ENCODE peak calls at places on chromosomes 13 and 19, in eight cellular contexts. N, D, P, C, G, O, J and V are unnamed samples.

GRCh38 chr13:107441279-107441678 is 774.1 kb downstream of the LIG4 start:
- DNase-seq in N (no peak), D (no peak), P (no peak), C (no peak), G (no peak), O (no peak), J (no peak), V (no peak)

GRCh38 chr19:18292810-18293641 is 11.6 kb upstream of the JUND start:
- DNase-seq in N (peak), D (peak), P (peak), C (peak), G (peak), O (no peak), J (peak), V (peak)

GRCh38 chr19:19185853-19186728 is 5.9 kb downstream of the BORCS8 start:
- DNase-seq in N (no peak), D (peak), P (peak), C (peak), G (peak), O (no peak), J (peak), V (peak)

GRCh38 chr13:109914111-109914510 is 127.7 kb upstream of the IRS2 start:
- DNase-seq in N (no peak), D (no peak), P (no peak), C (no peak), G (no peak), O (no peak), J (no peak), V (no peak)

GRCh38 chr19:17579523-17580244 is 24.2 kb downstream of the COLGALT1 start:
- DNase-seq in N (peak), D (peak), P (no peak), C (peak), G (peak), O (no peak), J (peak), V (peak)

GRCh38 chr19:8451885-8452284 is 7.1 kb downstream of the HNRNPM start:
- DNase-seq in N (peak), D (no peak), P (peak), C (no peak), G (no peak), O (no peak), J (peak), V (no peak)

GRCh38 chr19:55465460-55466245 is 1.1 kb upstream of the C19orf85 start:
- DNase-seq in N (no peak), D (no peak), P (no peak), C (no peak), G (no peak), O (no peak), J (no peak), V (no peak)

GRCh38 chr19:46000497-46001246 is 5.4 kb downstream of the CCDC61 start:
- DNase-seq in N (no peak), D (no peak), P (no peak), C (peak), G (no peak), O (no peak), J (peak), V (no peak)

GRCh38 chr19:51108805-51109146 is 567 bp upstream of the CTU1 start:
- DNase-seq in N (no peak), D (no peak), P (no peak), C (no peak), G (no peak), O (no peak), J (no peak), V (no peak)

GRCh38 chr13:28530729-28531194 is 35.8 kb upstream of the FLT1 start:
- DNase-seq in N (no peak), D (no peak), P (no peak), C (no peak), G (no peak), O (no peak), J (peak), V (no peak)

GRCh38 chr19:2014731-2015610 is 543 bp downstream of the BTBD2 start:
- DNase-seq in N (no peak), D (no peak), P (no peak), C (peak), G (no peak), O (no peak), J (peak), V (no peak)

GRCh38 chr13:57063007-57063406 is 77.7 kb upstream of the PRR20A start:
- DNase-seq in N (no peak), D (no peak), P (no peak), C (no peak), G (no peak), O (no peak), J (no peak), V (no peak)

GRCh38 chr13:23616228-23616627 is 46.0 kb downstream of the TNFRSF19 start:
- DNase-seq in N (no peak), D (no peak), P (no peak), C (no peak), G (no peak), O (no peak), J (no peak), V (no peak)

GRCh38 chr19:13982773-13983172 is 23.3 kb downstream of the RFX1 start:
- DNase-seq in N (no peak), D (no peak), P (no peak), C (no peak), G (no peak), O (no peak), J (no peak), V (no peak)

GRCh38 chr13:33258437-33259193 is 26.9 kb downstream of the STARD13 start:
- DNase-seq in N (no peak), D (no peak), P (peak), C (no peak), G (no peak), O (no peak), J (no peak), V (no peak)

GRCh38 chr19:3313199-3313575 is 53.2 kb upstream of the NFIC start:
- DNase-seq in N (no peak), D (no peak), P (no peak), C (no peak), G (no peak), O (no peak), J (no peak), V (no peak)

GRCh38 chr19:42201489-42202289 is 15.8 kb downstream of the DEDD2 start:
- DNase-seq in N (no peak), D (no peak), P (no peak), C (no peak), G (no peak), O (peak), J (peak), V (no peak)

GRCh38 chr13:96027496-96027895 is 25.7 kb downstream of the UGGT2 start:
- DNase-seq in N (no peak), D (no peak), P (no peak), C (no peak), G (no peak), O (no peak), J (no peak), V (no peak)

GRCh38 chr13:29454931-29455481 is 140.5 kb downstream of the SLC7A1 start:
- DNase-seq in N (peak), D (no peak), P (peak), C (peak), G (peak), O (no peak), J (peak), V (peak)

GRCh38 chr13:30158774-30159445 is 148.4 kb downstream of the KATNAL1 start:
- DNase-seq in N (no peak), D (no peak), P (no peak), C (no peak), G (no peak), O (no peak), J (peak), V (no peak)

GRCh38 chr13:112350300-112350699 is 25.9 kb upstream of the SPACA7 start:
- DNase-seq in N (no peak), D (no peak), P (no peak), C (no peak), G (no peak), O (no peak), J (no peak), V (no peak)

GRCh38 chr19:16367269-16367683 is 42.6 kb downstream of the KLF2 start:
- DNase-seq in N (no peak), D (no peak), P (no peak), C (no peak), G (no peak), O (peak), J (peak), V (no peak)

GRCh38 chr13:45876781-45877180 is 25.2 kb upstream of the SIAH3 start:
- DNase-seq in N (no peak), D (no peak), P (no peak), C (no peak), G (no peak), O (no peak), J (no peak), V (no peak)

GRCh38 chr13:89923731-89924130 is 1423.8 kb upstream of the MIR17HG start:
- DNase-seq in N (no peak), D (no peak), P (no peak), C (no peak), G (no peak), O (no peak), J (no peak), V (no peak)

GRCh38 chr19:928471-929259 is 2.8 kb downstream of the ARID3A start:
- DNase-seq in N (no peak), D (no peak), P (peak), C (no peak), G (no peak), O (no peak), J (no peak), V (no peak)

GRCh38 chr19:9848060-9848459 is 12.9 kb downstream of the PIN1 start:
- DNase-seq in N (no peak), D (no peak), P (no peak), C (peak), G (no peak), O (no peak), J (peak), V (no peak)

GRCh38 chr13:62360609-62361008 is 945.0 kb upstream of the PCDH20 start:
- DNase-seq in N (no peak), D (no peak), P (no peak), C (no peak), G (no peak), O (no peak), J (no peak), V (no peak)

DNA sequence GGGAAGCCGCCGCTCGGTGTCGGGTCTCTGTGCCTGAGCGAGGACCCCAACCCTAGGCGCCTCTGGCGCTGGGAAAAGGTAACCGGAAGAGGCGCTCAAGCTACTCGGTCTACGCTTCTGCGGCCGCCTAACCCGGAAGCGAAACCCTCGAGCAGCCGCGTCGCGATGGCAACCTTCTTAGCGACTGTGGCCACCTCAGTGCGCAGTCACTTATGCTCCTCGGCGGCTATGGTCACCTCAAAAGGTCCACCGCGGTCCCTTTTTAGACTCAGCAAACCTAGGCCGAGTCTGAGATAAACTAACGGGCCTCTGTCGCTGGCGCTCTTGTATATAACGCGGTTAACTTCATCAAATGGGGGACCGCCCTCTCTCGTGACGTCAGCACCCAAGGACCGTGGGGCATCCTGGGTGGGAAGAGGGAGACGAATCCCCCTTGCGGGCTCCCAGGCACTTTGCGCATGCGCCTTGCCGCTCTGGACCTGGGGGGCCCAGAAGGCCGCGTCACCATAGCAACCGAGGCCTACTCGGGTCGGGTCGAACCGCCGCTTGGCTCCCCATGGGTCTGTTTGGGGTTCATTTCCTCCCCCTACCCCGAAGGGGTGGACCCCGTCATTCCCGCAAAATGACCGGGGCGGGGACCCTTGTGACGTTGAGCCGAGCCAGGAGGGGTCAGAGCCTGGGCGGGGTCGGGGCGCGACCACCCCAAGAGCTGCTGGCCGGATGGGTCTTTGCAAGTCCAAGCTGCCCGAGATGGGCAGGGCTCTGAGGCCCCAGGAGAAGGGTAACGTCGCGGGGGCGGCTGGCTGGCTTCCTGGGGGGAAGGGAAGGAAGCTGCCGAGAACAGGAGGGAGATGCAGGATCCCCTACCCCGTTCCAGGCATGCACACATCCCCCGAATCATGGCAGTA is at the start of gene GTF2F1:
- DNase-seq in N (peak), D (peak), P (peak), C (peak), G (peak), O (peak), J (peak), V (peak)
- TF ChIP-seq CTCF in N (no peak), D (no peak), P (peak), C (peak), G (no peak), O (peak), J (no peak), V (peak)

DNA sequence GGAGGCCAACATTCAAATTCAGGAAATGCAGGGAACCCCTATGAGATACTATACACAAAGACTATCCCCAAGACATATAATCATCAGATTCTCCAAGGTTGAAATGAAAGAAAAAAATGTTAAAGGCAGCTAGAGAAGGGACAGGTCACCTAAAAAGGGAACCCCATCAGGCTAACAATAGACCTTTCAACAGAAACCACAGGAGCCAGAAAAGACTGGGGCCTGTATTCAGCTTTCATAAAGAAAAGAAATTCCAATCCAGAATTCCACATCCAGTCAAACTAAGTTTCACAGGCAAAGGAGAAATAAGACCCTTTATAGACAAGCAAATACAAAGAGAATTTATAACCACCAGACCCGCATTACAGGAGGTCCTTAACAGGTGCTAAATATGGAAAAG is 1703.6 kb upstream of the PRR20A start:
- DNase-seq in N (no peak), D (no peak), P (no peak), C (no peak), G (no peak), O (no peak), J (no peak), V (no peak)
- TF ChIP-seq POLR2A in N (no peak), D (no peak), P (no peak), C (no peak), G (no peak), O (no peak), J (no peak), V (no peak)

DNA sequence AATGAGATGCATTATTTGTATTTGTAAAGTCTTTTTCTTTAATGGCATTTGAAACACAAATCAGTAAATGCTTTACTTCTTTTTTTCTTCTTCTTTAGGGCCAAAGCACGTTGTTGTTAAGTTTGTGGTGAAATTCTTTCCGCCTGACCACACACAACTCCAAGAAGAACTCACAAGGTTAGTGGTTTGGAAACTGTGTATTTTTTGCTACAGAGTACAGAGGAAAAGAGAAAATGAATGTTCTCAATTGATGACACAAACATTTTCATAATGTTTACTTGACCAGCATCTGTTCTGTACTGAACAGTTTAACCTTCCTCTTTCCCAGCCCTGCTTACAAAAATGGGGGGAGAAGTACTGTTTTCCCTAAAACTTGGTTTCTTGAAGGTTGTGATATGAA is 190.9 kb upstream of the RNF113B start:
- DNase-seq in N (no peak), D (no peak), P (no peak), C (no peak), G (no peak), O (no peak), J (no peak), V (no peak)
- TF ChIP-seq MAX in N (no peak), D (no peak), P (no peak), C (no peak), G (no peak), O (no peak), J (no peak), V (no peak)

GRCh38 chr19:47047272-47047930 is 1.0 kb downstream of the TMEM160 start:
- DNase-seq in N (no peak), D (no peak), P (no peak), C (peak), G (no peak), O (no peak), J (no peak), V (no peak)
- TF ChIP-seq CTCF in N (no peak), D (no peak), P (no peak), C (no peak), G (no peak), O (no peak), J (no peak), V (no peak)

GRCh38 chr19:12564016-12564664 is 12.9 kb upstream of the ZNF564 start:
- DNase-seq in N (peak), D (peak), P (peak), C (peak), G (peak), O (peak), J (peak), V (peak)
- TF ChIP-seq POLR2A in N (no peak), D (no peak), P (no peak), C (no peak), G (no peak), O (no peak), J (no peak), V (no peak)

GRCh38 chr13:99178636-99179035 is 22.0 kb upstream of the UBAC2 start:
- DNase-seq in N (no peak), D (no peak), P (no peak), C (no peak), G (no peak), O (no peak), J (peak), V (no peak)
- TF ChIP-seq MAX in N (no peak), D (no peak), P (no peak), C (no peak), G (no peak), O (no peak), J (peak), V (no peak)

DNA sequence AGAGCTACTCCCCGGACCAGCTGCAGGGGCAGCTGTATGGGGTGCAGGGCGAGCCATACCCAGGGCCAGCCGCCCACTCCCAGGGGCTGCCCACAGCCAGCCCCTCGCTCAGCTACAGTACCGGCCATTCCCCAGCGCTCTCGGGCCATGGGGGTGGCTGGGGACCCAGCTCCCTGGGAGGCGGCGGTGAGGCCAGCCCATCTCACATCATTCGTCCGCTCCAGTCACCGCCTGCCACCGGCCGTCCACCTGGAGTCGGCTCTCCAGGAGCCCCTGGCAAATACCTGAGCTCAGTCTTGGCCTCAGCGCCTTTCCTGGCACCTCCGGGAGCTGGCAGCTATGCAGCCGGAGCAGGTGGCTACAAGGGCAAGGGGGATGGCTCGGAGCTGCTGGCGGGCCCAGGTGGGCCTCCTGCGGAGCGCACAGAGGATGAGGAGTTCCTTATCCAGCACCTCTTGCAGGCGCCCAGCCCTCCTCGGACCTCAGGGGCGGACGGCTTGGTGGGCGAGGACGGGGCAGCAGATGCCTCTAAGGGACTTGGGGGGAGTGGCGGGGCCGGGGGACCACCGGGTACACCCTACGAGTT is 4.9 kb downstream of the PRR12 start:
- DNase-seq in N (no peak), D (no peak), P (no peak), C (no peak), G (no peak), O (no peak), J (no peak), V (no peak)
- TF ChIP-seq CTCF in N (no peak), D (no peak), P (no peak), C (no peak), G (no peak), O (no peak), J (no peak), V (no peak)

DNA sequence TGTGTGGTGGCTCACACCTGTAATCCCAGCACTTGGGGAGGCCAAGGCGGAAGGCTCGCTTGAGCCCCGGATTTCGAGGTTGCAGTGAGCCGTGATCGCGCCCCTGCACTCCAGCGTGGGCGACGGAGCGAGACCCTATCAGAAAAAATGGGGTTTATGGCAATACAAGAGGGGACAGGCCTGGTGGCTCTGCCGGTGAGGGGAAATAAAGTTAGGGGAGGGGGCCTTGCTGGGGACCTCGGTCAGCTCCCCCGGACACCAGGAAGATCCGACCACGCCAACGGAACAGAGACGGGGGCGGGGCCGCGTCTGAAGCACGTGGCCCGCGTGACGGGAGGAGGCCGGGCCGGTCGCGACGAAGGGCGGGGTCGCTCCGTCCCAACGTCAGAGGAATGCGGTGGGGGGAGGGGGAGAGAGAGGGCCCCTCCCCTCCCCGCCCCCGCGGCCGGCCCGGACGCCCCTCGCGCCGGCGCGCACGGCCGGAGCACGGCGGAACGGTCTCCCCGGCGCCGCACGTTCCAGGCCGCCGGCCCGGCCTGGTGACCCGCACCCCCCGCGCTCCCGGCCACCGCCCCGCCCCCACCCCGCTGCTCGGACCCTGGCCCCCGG is 1.9 kb upstream of the HNRNPL start:
- DNase-seq in N (peak), D (peak), P (peak), C (peak), G (peak), O (no peak), J (peak), V (peak)
- TF ChIP-seq POLR2A in N (peak), D (peak), P (peak), C (peak), G (peak), O (peak), J (peak), V (peak)

GRCh38 chr19:36115453-36116343 is at the start of gene TBCB:
- DNase-seq in N (peak), D (no peak), P (peak), C (peak), G (no peak), O (no peak), J (no peak), V (peak)
- TF ChIP-seq MAX in N (no peak), D (peak), P (no peak), C (no peak), G (no peak), O (no peak), J (no peak), V (no peak)